ENCODE peak calls at places on chromosomes 1 and 21, in four cellular contexts. N is substantia nigra, H is NCI-H460, S is HuH-7.5. I is an unnamed sample.
A peak's percentile ranks its signal among the peaks of the same experiment; 100 is the strongest.

GRCh38 chr21:18170221-18170620 is 74.4 kb upstream of the CHODL start:
- DNase-seq in S (no peak), H (no peak), N (no peak), I (no peak)

GRCh38 chr1:239361403-239361802 is 25.0 kb upstream of the CHRM3 start:
- DNase-seq in H (no peak), S (no peak), N (no peak), I (peak; percentile 72)

GRCh38 chr1:169238506-169238905 is 129.1 kb downstream of the NME7 start:
- DNase-seq in N (no peak), S (no peak), H (no peak), I (no peak)

GRCh38 chr1:235093685-235094592 is 34.7 kb downstream of the TOMM20 start:
- DNase-seq in N (peak; percentile 66), H (peak; percentile 64), S (peak; percentile 70), I (peak; percentile 48)

GRCh38 chr1:234258071-234258470 is 115.2 kb upstream of the COA6 start:
- DNase-seq in S (no peak), N (no peak), H (no peak), I (peak; percentile 34)

GRCh38 chr1:27488523-27489138 is 1.3 kb downstream of the WASF2 start:
- DNase-seq in H (no peak), S (no peak), N (no peak), I (peak; percentile 51)

GRCh38 chr21:23740463-23740862 is 1866.8 kb downstream of the MRPL39 start:
- DNase-seq in N (no peak), S (no peak), H (no peak), I (no peak)

GRCh38 chr21:26840206-26840605 is 5.0 kb downstream of the ADAMTS1 start:
- DNase-seq in N (no peak), S (no peak), H (no peak), I (no peak)

GRCh38 chr1:233277637-233278413 is 17.7 kb downstream of the PCNX2 start:
- DNase-seq in S (no peak), H (no peak), N (no peak), I (no peak)

GRCh38 chr1:19193004-19193403 is 17.1 kb downstream of the UBR4 start:
- DNase-seq in N (no peak), S (no peak), H (no peak), I (no peak)

I was measured in M059J.